ENCODE peak calls at places on chromosomes 7 and 10, in nine cellular contexts. One of them, this sample, is unnamed. For H3K9me3, the result is how much of the 10 kb centered on the place peaks cover.

GRCh38 chr7:42750142-42750541 is 161.7 kb downstream of the C7orf25 start:
- DNase-seq in lung: no peak
- DNase-seq in mammary epithelial cell: no peak
- DNase-seq in left lung: no peak
- DNase-seq in body of pancreas: no peak
- DNase-seq in adrenal gland: no peak
- DNase-seq in cardiac muscle cell: no peak
- DNase-seq in keratinocyte: no peak
- DNase-seq in K562: no peak
- DNase-seq in this sample: no peak

GRCh38 chr7:82247814-82248433 is 195.7 kb downstream of the CACNA2D1 start:
- DNase-seq in mammary epithelial cell: peak
- DNase-seq in left lung: no peak
- DNase-seq in K562: no peak
- DNase-seq in keratinocyte: no peak
- DNase-seq in adrenal gland: no peak
- DNase-seq in cardiac muscle cell: peak
- DNase-seq in lung: no peak
- DNase-seq in body of pancreas: no peak
- DNase-seq in this sample: no peak

GRCh38 chr10:119401671-119402395 is 140.7 kb downstream of the RGS10 start:
- DNase-seq in body of pancreas: peak
- DNase-seq in adrenal gland: peak
- DNase-seq in keratinocyte: no peak
- DNase-seq in cardiac muscle cell: peak
- DNase-seq in mammary epithelial cell: peak
- DNase-seq in left lung: peak
- DNase-seq in lung: peak
- DNase-seq in K562: peak
- DNase-seq in this sample: peak

GRCh38 chr7:135978624-135979023 is 1.5 kb upstream of the MTPN start:
- DNase-seq in mammary epithelial cell: no peak
- DNase-seq in keratinocyte: no peak
- DNase-seq in adrenal gland: no peak
- DNase-seq in left lung: no peak
- DNase-seq in body of pancreas: no peak
- DNase-seq in lung: no peak
- DNase-seq in cardiac muscle cell: no peak
- DNase-seq in K562: no peak
- DNase-seq in this sample: no peak

GRCh38 chr10:3801558-3802192 is 16.7 kb upstream of the KLF6 start:
- DNase-seq in mammary epithelial cell: no peak
- DNase-seq in left lung: no peak
- DNase-seq in cardiac muscle cell: no peak
- DNase-seq in lung: no peak
- DNase-seq in body of pancreas: no peak
- DNase-seq in adrenal gland: no peak
- DNase-seq in keratinocyte: no peak
- DNase-seq in K562: no peak
- DNase-seq in this sample: no peak

GRCh38 chr7:969403-969802 is 5.9 kb downstream of the COX19 start:
- DNase-seq in mammary epithelial cell: no peak
- DNase-seq in adrenal gland: no peak
- DNase-seq in lung: no peak
- DNase-seq in left lung: peak
- DNase-seq in cardiac muscle cell: no peak
- DNase-seq in body of pancreas: no peak
- DNase-seq in K562: no peak
- DNase-seq in keratinocyte: no peak
- DNase-seq in this sample: no peak

GRCh38 chr10:11483189-11484148 is 128.0 kb downstream of the USP6NL start:
- DNase-seq in K562: no peak
- DNase-seq in left lung: no peak
- DNase-seq in mammary epithelial cell: no peak
- DNase-seq in adrenal gland: no peak
- DNase-seq in keratinocyte: no peak
- DNase-seq in cardiac muscle cell: no peak
- DNase-seq in lung: no peak
- DNase-seq in body of pancreas: no peak
- DNase-seq in this sample: no peak

GRCh38 chr7:1092806-1093505 is 5.0 kb downstream of the GPER1 start:
- DNase-seq in body of pancreas: no peak
- DNase-seq in K562: no peak
- DNase-seq in cardiac muscle cell: no peak
- DNase-seq in left lung: peak
- DNase-seq in lung: no peak
- DNase-seq in adrenal gland: no peak
- DNase-seq in keratinocyte: no peak
- DNase-seq in mammary epithelial cell: no peak
- DNase-seq in this sample: no peak

GRCh38 chr7:101021703-101022102 is 1.8 kb downstream of the MUC17 start:
- DNase-seq in cardiac muscle cell: no peak
- DNase-seq in K562: peak
- DNase-seq in adrenal gland: no peak
- DNase-seq in mammary epithelial cell: no peak
- DNase-seq in lung: no peak
- DNase-seq in body of pancreas: no peak
- DNase-seq in left lung: peak
- DNase-seq in keratinocyte: no peak
- DNase-seq in this sample: no peak

GRCh38 chr10:17409170-17409733 is 45.1 kb downstream of the ST8SIA6 start:
- DNase-seq in left lung: no peak
- DNase-seq in K562: no peak
- DNase-seq in cardiac muscle cell: peak
- DNase-seq in body of pancreas: no peak
- DNase-seq in keratinocyte: no peak
- DNase-seq in lung: no peak
- DNase-seq in mammary epithelial cell: no peak
- DNase-seq in adrenal gland: no peak
- DNase-seq in this sample: no peak

GRCh38 chr10:128576916-128577670 is 450.9 kb upstream of the MKI67 start:
- DNase-seq in K562: no peak
- DNase-seq in left lung: no peak
- DNase-seq in lung: no peak
- DNase-seq in adrenal gland: no peak
- DNase-seq in mammary epithelial cell: no peak
- DNase-seq in cardiac muscle cell: peak
- DNase-seq in keratinocyte: no peak
- DNase-seq in body of pancreas: no peak
- DNase-seq in this sample: peak

GRCh38 chr7:33882040-33882800 is 23.1 kb upstream of the BMPER start:
- DNase-seq in adrenal gland: peak
- DNase-seq in cardiac muscle cell: peak
- DNase-seq in lung: no peak
- DNase-seq in keratinocyte: no peak
- DNase-seq in body of pancreas: peak
- DNase-seq in K562: no peak
- DNase-seq in left lung: no peak
- DNase-seq in mammary epithelial cell: no peak
- DNase-seq in this sample: peak

GRCh38 chr10:111956841-111957240 is 226.7 kb downstream of the GPAM start:
- DNase-seq in left lung: no peak
- DNase-seq in K562: no peak
- DNase-seq in body of pancreas: no peak
- DNase-seq in keratinocyte: no peak
- DNase-seq in mammary epithelial cell: no peak
- DNase-seq in lung: no peak
- DNase-seq in cardiac muscle cell: no peak
- DNase-seq in adrenal gland: no peak
- DNase-seq in this sample: no peak

GRCh38 chr7:38463277-38464224 is 167.6 kb downstream of the AMPH start:
- DNase-seq in body of pancreas: no peak
- DNase-seq in keratinocyte: no peak
- DNase-seq in mammary epithelial cell: peak
- DNase-seq in K562: no peak
- DNase-seq in cardiac muscle cell: peak
- DNase-seq in adrenal gland: peak
- DNase-seq in left lung: peak
- DNase-seq in lung: no peak
- DNase-seq in this sample: no peak

GRCh38 chr7:27165655-27166474 is 528 bp upstream of the HOXA9 start:
- DNase-seq in lung: no peak
- DNase-seq in left lung: peak
- DNase-seq in adrenal gland: no peak
- DNase-seq in cardiac muscle cell: no peak
- DNase-seq in K562: no peak
- DNase-seq in keratinocyte: no peak
- DNase-seq in body of pancreas: no peak
- DNase-seq in mammary epithelial cell: no peak
- DNase-seq in this sample: no peak

GRCh38 chr7:13874783-13875182 is 114.7 kb downstream of the ETV1 start:
- DNase-seq in cardiac muscle cell: peak
- DNase-seq in body of pancreas: no peak
- DNase-seq in adrenal gland: no peak
- DNase-seq in left lung: no peak
- DNase-seq in keratinocyte: no peak
- DNase-seq in lung: no peak
- DNase-seq in K562: no peak
- DNase-seq in mammary epithelial cell: peak
- DNase-seq in this sample: no peak

GRCh38 chr7:28973591-28973990 is 15.5 kb upstream of the TRIL start:
- DNase-seq in body of pancreas: no peak
- DNase-seq in adrenal gland: no peak
- DNase-seq in left lung: no peak
- DNase-seq in K562: no peak
- DNase-seq in cardiac muscle cell: no peak
- DNase-seq in lung: no peak
- DNase-seq in mammary epithelial cell: no peak
- DNase-seq in keratinocyte: no peak
- DNase-seq in this sample: peak
- H3K9me3 ChIP-seq in body of pancreas: under half
- H3K9me3 ChIP-seq in adrenal gland: under half
- H3K9me3 ChIP-seq in left lung: under half
- H3K9me3 ChIP-seq in K562: under half
- H3K9me3 ChIP-seq in cardiac muscle cell: under half
- H3K9me3 ChIP-seq in lung: under half
- H3K9me3 ChIP-seq in mammary epithelial cell: under half
- H3K9me3 ChIP-seq in keratinocyte: under half
- H3K9me3 ChIP-seq in this sample: under half

DNA sequence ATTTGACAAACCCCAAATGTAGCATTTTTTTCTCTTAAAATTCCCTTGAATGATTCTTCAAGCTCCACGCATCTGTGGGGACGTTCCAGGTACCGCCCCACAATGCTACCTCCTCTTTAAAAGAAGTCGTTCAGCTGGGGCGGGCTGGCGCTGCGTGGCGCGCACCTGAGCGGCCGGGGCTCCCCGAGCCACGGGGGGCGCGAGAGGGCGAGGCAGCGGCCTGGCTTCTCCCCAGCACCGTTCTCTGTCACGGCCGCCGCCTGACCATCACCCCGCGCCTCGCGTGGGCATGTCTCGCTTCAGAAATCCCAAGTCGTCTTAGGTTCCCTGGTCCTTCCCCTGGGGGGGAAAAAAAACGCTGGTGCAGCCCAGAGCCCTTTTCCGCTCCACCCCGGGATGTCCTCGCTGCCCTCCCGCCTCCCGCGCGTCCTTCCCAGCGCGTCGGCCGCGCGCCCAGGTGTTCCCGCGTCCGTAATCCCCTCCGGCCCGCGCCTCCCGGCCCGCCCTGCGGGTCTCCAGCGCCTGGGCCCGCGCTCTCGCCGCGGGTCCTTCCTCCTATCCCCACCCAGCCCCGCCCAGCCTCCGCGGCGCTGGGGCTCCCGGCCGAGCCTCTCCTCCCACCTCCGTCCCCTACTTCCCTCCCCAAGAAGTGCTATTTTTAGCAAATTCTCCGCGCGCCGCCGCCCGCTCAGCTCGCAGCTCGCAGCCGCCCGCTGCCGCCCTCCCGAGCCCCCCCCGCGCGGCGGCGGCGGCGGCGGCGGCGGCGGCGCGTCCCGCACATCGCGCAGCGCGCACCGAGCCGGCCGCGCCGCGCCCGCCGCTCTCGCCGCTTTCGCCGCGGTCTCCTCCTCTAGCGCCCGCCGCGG is 58.8 kb upstream of the PRPS1L1 start:
- DNase-seq in left lung: peak
- DNase-seq in body of pancreas: peak
- DNase-seq in cardiac muscle cell: peak
- DNase-seq in lung: no peak
- DNase-seq in keratinocyte: no peak
- DNase-seq in adrenal gland: no peak
- DNase-seq in K562: peak
- DNase-seq in mammary epithelial cell: peak
- DNase-seq in this sample: no peak
- TF ChIP-seq CTCF in left lung: no peak
- TF ChIP-seq CTCF in body of pancreas: no peak
- TF ChIP-seq CTCF in cardiac muscle cell: peak
- TF ChIP-seq CTCF in lung: no peak
- TF ChIP-seq CTCF in keratinocyte: peak
- TF ChIP-seq CTCF in adrenal gland: no peak
- TF ChIP-seq CTCF in K562: no peak
- TF ChIP-seq CTCF in mammary epithelial cell: no peak
- TF ChIP-seq CTCF in this sample: peak

GRCh38 chr10:35386594-35387174 is 50.4 kb downstream of the CCNY start:
- DNase-seq in cardiac muscle cell: peak
- DNase-seq in mammary epithelial cell: no peak
- DNase-seq in keratinocyte: no peak
- DNase-seq in body of pancreas: peak
- DNase-seq in adrenal gland: no peak
- DNase-seq in left lung: no peak
- DNase-seq in lung: no peak
- DNase-seq in K562: no peak
- DNase-seq in this sample: no peak
- H3K9me3 ChIP-seq in cardiac muscle cell: under half
- H3K9me3 ChIP-seq in mammary epithelial cell: under half
- H3K9me3 ChIP-seq in keratinocyte: under half
- H3K9me3 ChIP-seq in body of pancreas: under half
- H3K9me3 ChIP-seq in adrenal gland: under half
- H3K9me3 ChIP-seq in left lung: under half
- H3K9me3 ChIP-seq in lung: under half
- H3K9me3 ChIP-seq in K562: under half
- H3K9me3 ChIP-seq in this sample: under half

DNA sequence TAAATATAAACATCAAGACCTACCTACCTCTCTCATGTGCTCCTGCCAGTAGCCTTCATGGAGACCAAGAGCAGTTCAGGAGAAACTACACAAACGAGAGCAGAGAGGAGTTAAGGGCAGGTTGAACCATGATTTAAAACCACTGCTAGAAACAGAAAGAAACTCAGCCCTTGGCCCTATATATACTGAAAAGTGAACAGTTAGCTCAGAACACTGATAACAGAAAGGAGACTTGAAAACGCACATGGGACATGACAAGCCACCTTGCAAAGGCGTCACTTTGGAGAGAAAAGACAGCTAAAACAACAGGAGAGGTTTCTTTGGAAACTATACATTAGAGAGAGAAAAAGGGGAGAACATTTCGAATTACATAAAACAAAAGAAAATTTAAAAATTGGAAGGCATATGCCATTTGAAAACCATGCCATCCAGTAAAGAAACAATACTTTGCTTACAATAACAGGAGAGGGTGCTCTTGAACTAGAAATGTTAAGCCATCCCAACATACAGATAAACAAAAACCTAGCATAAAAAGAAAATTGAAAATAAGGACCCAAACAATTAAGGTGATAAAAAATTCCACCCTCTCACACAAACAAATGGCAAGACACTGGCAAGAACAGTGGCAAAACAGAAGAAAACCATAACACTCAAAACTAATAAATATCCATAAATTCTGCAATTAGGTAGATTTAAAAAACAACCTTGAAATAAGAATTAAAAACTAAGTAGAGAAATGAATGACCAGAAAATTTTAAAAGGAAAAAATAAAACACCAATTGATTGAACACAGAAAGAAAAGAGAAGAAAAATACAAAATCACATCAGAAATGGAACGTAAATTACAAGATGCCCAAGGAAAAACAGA is 232.7 kb downstream of the IMMP2L start:
- DNase-seq in left lung: no peak
- DNase-seq in K562: no peak
- DNase-seq in lung: no peak
- DNase-seq in mammary epithelial cell: no peak
- DNase-seq in cardiac muscle cell: peak
- DNase-seq in keratinocyte: no peak
- DNase-seq in adrenal gland: no peak
- DNase-seq in body of pancreas: no peak
- DNase-seq in this sample: no peak
- TF ChIP-seq CTCF in left lung: no peak
- TF ChIP-seq CTCF in K562: peak
- TF ChIP-seq CTCF in lung: no peak
- TF ChIP-seq CTCF in mammary epithelial cell: peak
- TF ChIP-seq CTCF in cardiac muscle cell: peak
- TF ChIP-seq CTCF in keratinocyte: no peak
- TF ChIP-seq CTCF in adrenal gland: peak
- TF ChIP-seq CTCF in body of pancreas: no peak
- TF ChIP-seq CTCF in this sample: no peak